ENCODE peak calls at places on chromosomes 13 and 19, in nine cellular contexts. P, J, O, F, C, K, T, G and A are unnamed samples.

GRCh38 chr19:3471954-3472655 is 8.2 kb downstream of the SMIM24 start:
- DNase-seq in G (no peak), O (no peak), P (no peak), K (no peak), T (peak), F (peak), J (no peak), C (no peak), A (peak)

GRCh38 chr19:17671906-17672305 is 16.2 kb downstream of the UNC13A start:
- DNase-seq in P (peak), O (no peak), C (no peak), F (no peak), K (peak), G (no peak), J (no peak), T (peak), A (peak)

GRCh38 chr13:37701972-37702371 is 103.4 kb upstream of the POSTN start:
- DNase-seq in P (no peak), F (no peak), J (no peak), K (no peak), G (peak), O (no peak), T (peak), C (no peak), A (no peak)

GRCh38 chr19:54667217-54667616 is 4.4 kb downstream of the LILRB4 start:
- DNase-seq in F (no peak), G (no peak), J (no peak), K (no peak), C (no peak), O (no peak), T (no peak), P (no peak), A (no peak)

GRCh38 chr19:35790981-35791813 is 15.8 kb downstream of the ARHGAP33 start:
- DNase-seq in F (no peak), T (no peak), K (peak), C (peak), O (no peak), P (no peak), J (no peak), G (no peak), A (no peak)

GRCh38 chr13:45295536-45295935 is 45.4 kb downstream of the TPT1 start:
- DNase-seq in J (no peak), G (no peak), P (no peak), K (no peak), F (no peak), C (no peak), O (no peak), T (peak), A (no peak)

GRCh38 chr13:27774651-27775050 is 17.6 kb upstream of the GSX1 start:
- DNase-seq in K (no peak), G (no peak), F (no peak), C (no peak), J (no peak), T (no peak), O (no peak), P (no peak), A (no peak)

GRCh38 chr13:71524245-71525002 is 342.6 kb downstream of the DACH1 start:
- DNase-seq in T (no peak), J (no peak), P (no peak), G (no peak), F (no peak), C (peak), K (no peak), O (no peak), A (peak)

GRCh38 chr19:16850133-16850532 is 20.9 kb downstream of the SIN3B start:
- DNase-seq in P (no peak), C (no peak), J (no peak), T (peak), F (no peak), G (no peak), O (no peak), K (no peak), A (no peak)

GRCh38 chr13:51590966-51591627 is 6.8 kb downstream of the WDFY2 start:
- DNase-seq in P (no peak), F (no peak), C (peak), K (no peak), T (peak), G (peak), J (no peak), O (no peak), A (no peak)

GRCh38 chr19:43692364-43692763 is 22.4 kb upstream of the PLAUR start:
- DNase-seq in P (no peak), F (no peak), J (no peak), T (no peak), C (no peak), K (no peak), G (no peak), O (no peak), A (no peak)